ENCODE peak calls at places on chromosomes 11 and 22, in six cellular contexts. V, S, C, W, G and L are unnamed samples.

GRCh38 chr11:126834149-126834548 is 166.4 kb downstream of the KIRREL3 start:
- DNase-seq in C (no peak), W (no peak), V (no peak), S (peak), G (no peak), L (no peak)

GRCh38 chr22:32469799-32470212 is 4.8 kb upstream of the FBXO7 start:
- DNase-seq in V (peak), C (no peak), S (peak), W (no peak), G (no peak), L (peak)

GRCh38 chr11:15897211-15897960 is 459.0 kb downstream of the SOX6 start:
- DNase-seq in V (peak), S (peak), C (no peak), W (no peak), G (no peak), L (peak)

GRCh38 chr11:125842319-125842948 is 9.3 kb downstream of the PATE4 start:
- DNase-seq in G (no peak), V (no peak), W (no peak), S (no peak), C (no peak), L (peak)

GRCh38 chr11:90251599-90251998 is 28.8 kb upstream of the CHORDC1 start:
- DNase-seq in C (no peak), S (no peak), W (no peak), G (no peak), V (no peak), L (no peak)

GRCh38 chr22:45628508-45628907 is 43.1 kb upstream of the ATXN10 start:
- DNase-seq in C (peak), V (no peak), G (no peak), W (no peak), S (no peak), L (no peak)

GRCh38 chr11:115201121-115201792 is 303.0 kb downstream of the CADM1 start:
- DNase-seq in S (peak), V (no peak), G (no peak), C (no peak), W (no peak), L (no peak)

GRCh38 chr11:74035264-74035663 is 26.4 kb upstream of the UCP3 start:
- DNase-seq in V (no peak), C (no peak), S (peak), W (no peak), G (no peak), L (no peak)

GRCh38 chr11:35288311-35288710 is 131.0 kb downstream of the SLC1A2 start:
- DNase-seq in G (no peak), S (no peak), W (no peak), C (no peak), V (no peak), L (no peak)

GRCh38 chr11:44993971-44994705 is 43.5 kb upstream of the TP53I11 start:
- DNase-seq in G (peak), W (no peak), V (no peak), S (no peak), C (peak), L (no peak)

GRCh38 chr11:9831122-9831521 is 167.2 kb downstream of the SWAP70 start:
- DNase-seq in G (no peak), S (no peak), V (no peak), W (no peak), C (peak), L (no peak)

GRCh38 chr11:68962527-68963250 is 18.1 kb downstream of the MRGPRD start:
- DNase-seq in V (peak), C (peak), G (no peak), S (no peak), W (no peak), L (no peak)

GRCh38 chr22:29882716-29883044 is 294 bp upstream of the MTMR3 start:
- DNase-seq in S (no peak), C (no peak), V (no peak), G (no peak), W (no peak), L (no peak)

GRCh38 chr11:43557553-43558031 is 122.9 kb upstream of the HSD17B12 start:
- DNase-seq in V (no peak), G (peak), C (peak), S (no peak), W (peak), L (peak)
- H3K23ac ChIP-seq in V (no peak), G (no peak), C (no peak), S (peak), W (no peak), L (no peak)

DNA sequence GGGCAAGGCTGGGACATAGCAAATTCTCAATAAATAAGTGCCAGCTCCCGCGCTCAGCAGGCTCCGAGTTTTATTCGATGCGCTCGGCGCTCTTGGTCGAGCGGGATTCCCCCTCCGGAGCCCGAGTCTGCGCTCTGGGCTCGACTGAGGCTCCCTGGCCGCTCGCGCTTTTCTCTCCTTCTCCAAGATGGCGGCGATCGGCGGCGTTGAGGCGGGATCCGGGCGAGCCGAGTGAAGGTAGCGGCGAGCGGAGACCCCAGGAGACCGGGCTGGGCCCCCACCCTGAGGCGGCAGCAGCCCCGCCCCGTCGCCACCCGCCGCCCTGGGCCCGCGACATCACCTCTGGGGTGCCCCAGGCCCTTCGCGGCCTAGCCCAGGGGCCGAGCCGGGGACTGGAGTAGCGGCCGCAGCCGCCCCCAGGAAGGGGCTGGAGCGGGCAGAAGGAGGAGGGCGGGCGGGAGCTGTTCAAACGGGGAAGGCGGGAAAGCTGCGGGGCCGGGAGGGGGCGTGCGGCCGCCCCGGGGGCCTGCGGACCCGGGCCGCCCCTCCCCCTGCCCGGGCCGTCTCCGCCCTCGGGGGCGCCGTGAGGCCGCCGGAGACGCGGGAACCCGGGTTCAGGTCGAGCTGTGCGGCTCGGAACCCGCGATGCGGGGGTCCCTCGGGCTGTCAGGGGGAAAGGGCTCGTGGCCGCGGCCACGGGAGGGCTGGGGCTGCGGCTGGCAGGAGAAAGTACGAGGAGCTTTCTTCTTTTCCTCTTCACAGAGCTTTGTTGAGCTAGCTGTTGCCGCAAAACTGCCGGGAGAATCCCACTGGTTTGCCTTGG is at the start of gene HMGXB4:
- DNase-seq in G (peak), C (peak), V (peak), S (peak), W (peak), L (peak)
- H3K23ac ChIP-seq in G (no peak), C (no peak), V (no peak), S (peak), W (no peak), L (peak)

GRCh38 chr22:49726022-49726681 is 101.5 kb downstream of the BRD1 start:
- DNase-seq in V (no peak), G (no peak), C (no peak), S (no peak), W (no peak), L (no peak)
- H3K23ac ChIP-seq in V (no peak), G (no peak), C (no peak), S (no peak), W (no peak), L (no peak)

GRCh38 chr11:67120456-67120855 is 1.4 kb downstream of the KDM2A start:
- DNase-seq in S (no peak), G (no peak), C (no peak), W (no peak), V (no peak), L (no peak)

GRCh38 chr11:67117667-67118058 is 1.4 kb upstream of the KDM2A start:
- DNase-seq in S (no peak), C (peak), V (peak), G (peak), W (no peak), L (peak)

GRCh38 chr11:67119577-67120391 is 721 bp downstream of the KDM2A start:
- DNase-seq in W (peak), C (no peak), S (no peak), G (peak), V (peak), L (peak)

GRCh38 chr11:67118059-67118766 is 850 bp upstream of the KDM2A start:
- DNase-seq in V (peak), G (peak), W (no peak), C (peak), S (no peak), L (peak)

DNA sequence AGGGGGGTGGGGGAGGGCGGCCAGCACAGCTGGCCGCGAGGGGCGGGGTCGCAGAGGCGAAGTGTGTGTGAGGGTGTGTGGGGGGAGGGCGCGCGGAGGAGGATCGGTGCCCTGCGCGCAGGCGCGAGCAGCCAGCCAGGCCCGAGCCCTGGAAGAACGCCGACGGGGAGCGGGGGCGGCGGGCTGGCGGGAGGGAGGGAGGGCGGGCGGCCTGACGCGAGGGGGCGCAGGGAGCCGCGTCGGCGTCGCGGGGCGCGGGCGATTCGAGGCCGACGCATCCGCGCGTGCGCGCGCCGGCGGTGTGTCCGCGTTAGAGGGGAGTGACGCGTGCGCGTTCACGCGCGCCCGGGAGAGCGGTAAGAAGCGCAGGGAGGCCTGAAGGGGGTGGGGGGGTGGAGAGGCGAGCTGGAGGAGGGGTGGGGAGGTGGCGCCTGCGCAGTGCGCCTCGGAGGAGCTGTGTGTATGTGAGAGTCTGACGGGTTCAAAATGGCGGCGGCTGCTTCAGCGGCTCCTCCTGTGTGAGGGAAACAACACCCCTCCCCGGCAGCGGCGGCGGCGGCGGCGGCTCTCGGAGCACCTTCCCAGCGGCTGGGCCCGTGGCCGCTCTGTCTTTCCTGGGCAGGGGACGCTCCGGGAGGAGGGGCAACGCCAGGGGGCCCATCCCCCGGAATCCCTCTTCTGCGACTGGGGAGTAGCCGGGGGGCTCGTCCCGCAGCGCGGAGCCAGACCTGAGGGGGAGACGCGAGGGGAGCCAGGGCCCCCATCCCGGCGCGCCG is at the start of gene KDM2A:
- DNase-seq in S (peak), W (peak), G (peak), V (peak), C (peak), L (peak)
- H3K23ac ChIP-seq in S (peak), W (peak), G (no peak), V (peak), C (no peak), L (peak)

GRCh38 chr11:123062892-123063395 is 1.0 kb upstream of the HSPA8 start:
- DNase-seq in W (no peak), S (peak), V (peak), G (no peak), C (no peak), L (peak)

GRCh38 chr11:123063396-123064267 is 1.7 kb upstream of the HSPA8 start:
- DNase-seq in V (peak), G (no peak), W (no peak), S (peak), C (no peak), L (peak)

GRCh38 chr11:123060265-123061000 is 1.5 kb downstream of the HSPA8 start:
- DNase-seq in G (no peak), C (no peak), W (no peak), S (no peak), V (no peak), L (no peak)

GRCh38 chr11:123062158-123062891 is 389 bp upstream of the HSPA8 start:
- DNase-seq in C (peak), G (peak), W (peak), V (peak), S (peak), L (peak)

GRCh38 chr11:123061403-123062157 is at the start of gene HSPA8:
- DNase-seq in C (peak), G (no peak), W (peak), S (peak), V (peak), L (peak)
- H3K23ac ChIP-seq in C (no peak), G (no peak), W (peak), S (peak), V (no peak), L (peak)

GRCh38 chr11:11841121-11841604 is 609 bp upstream of the USP47 start:
- DNase-seq in G (no peak), V (no peak), S (no peak), C (peak), W (no peak), L (no peak)
- H3K23ac ChIP-seq in G (no peak), V (no peak), S (peak), C (no peak), W (no peak), L (peak)

GRCh38 chr22:37850801-37851200 is 1.6 kb downstream of the EIF3L start:
- DNase-seq in W (no peak), G (no peak), S (no peak), C (no peak), V (peak), L (no peak)

GRCh38 chr22:37846433-37846832 is 2.3 kb upstream of the ANKRD54 start:
- DNase-seq in C (no peak), V (no peak), W (no peak), S (no peak), G (no peak), L (no peak)

GRCh38 chr22:37852418-37852817 is 3.2 kb downstream of the EIF3L start:
- DNase-seq in G (no peak), W (no peak), V (no peak), C (no peak), S (no peak), L (no peak)

GRCh38 chr22:37848587-37849088 is 581 bp upstream of the EIF3L start:
- DNase-seq in S (peak), G (no peak), C (no peak), W (no peak), V (peak), L (peak)

GRCh38 chr22:37849089-37849751 is at the start of gene EIF3L:
- DNase-seq in G (peak), W (peak), C (peak), S (peak), V (peak), L (peak)
- H3K23ac ChIP-seq in G (peak), W (peak), C (peak), S (peak), V (no peak), L (no peak)

DNA sequence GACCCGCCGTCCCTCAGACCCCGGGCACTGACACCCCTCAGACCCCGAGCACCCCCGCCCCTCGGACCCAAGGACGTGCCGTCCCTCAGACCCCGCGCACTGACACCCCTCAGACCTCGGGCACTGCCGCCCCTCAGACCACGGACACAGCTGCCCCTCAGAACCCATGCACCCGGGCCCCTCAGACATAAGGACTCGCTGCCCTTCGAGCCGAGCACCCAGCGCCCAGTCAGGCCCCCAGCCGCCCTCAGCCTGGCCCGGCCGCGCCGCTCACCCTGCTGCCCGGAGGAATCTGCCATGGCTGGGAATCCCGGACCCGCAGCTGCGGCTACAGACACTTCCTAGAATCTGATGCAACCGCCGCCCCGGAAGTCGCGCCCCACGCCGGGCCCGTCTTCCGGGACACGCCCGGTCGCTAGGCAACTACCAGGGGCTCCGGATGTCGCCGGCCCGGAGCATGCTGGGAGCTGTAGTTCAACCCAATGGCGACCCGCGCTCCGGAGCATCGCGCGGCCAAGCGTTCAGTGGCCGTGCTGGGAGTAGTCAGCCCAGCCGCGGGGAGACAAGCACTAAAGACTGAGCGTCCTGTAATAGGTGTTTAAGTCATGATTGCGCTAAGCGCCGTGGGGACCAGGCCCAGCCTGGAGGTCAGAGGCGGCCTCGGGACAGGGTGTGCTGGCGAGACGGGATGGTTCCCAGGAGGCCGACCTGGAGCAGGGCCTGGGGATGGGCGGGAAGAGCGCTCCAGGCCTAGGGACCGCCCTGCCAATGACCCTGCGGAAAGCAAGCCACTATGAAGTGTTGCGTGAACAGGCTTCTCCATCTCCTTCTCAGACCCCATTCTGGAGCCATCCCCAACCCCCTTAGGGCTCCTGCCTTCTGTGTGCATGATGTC is at the start of gene CARS1:
- DNase-seq in C (peak), V (peak), W (peak), G (peak), S (peak), L (peak)
- H3K23ac ChIP-seq in C (no peak), V (no peak), W (peak), G (no peak), S (peak), L (peak)